ENCODE peak calls at places on chromosomes 12 and 14, in nine cellular contexts. Y is naive thymus-derived CD4-positive, alpha-beta T cell; X is T follicular helper cell; G is substantia nigra; U is GM10248; R is psoas muscle; M is epithelial cell of esophagus; P is myocyte; E is activated T-cell treated with anti-CD3 and anti-CD28 coated beads, Interleukin-2, amount 50 U/mL, for 72 hours. I is an unnamed sample.

GRCh38 chr14:67940476-67940875 is 120.9 kb downstream of the RAD51B start:
- DNase-seq in X (no peak), U (no peak), R (no peak), P (no peak), Y (no peak), M (no peak), E (no peak), G (no peak), I (peak)

GRCh38 chr12:32437095-32437515 is 37.7 kb downstream of the FGD4 start:
- DNase-seq in R (no peak), M (peak), X (no peak), G (no peak), U (no peak), E (no peak), P (no peak), Y (no peak), I (peak)

GRCh38 chr12:26185532-26186320 is 9.6 kb upstream of the SSPN start:
- DNase-seq in X (no peak), E (no peak), P (peak), U (no peak), Y (no peak), M (peak), R (no peak), G (no peak), I (peak)

GRCh38 chr12:93957180-93957579 is 191.2 kb upstream of the PLXNC1 start:
- DNase-seq in R (no peak), E (no peak), X (no peak), P (no peak), M (no peak), U (no peak), Y (no peak), G (peak), I (no peak)

GRCh38 chr12:120709976-120710804 is at the start of gene UNC119B:
- DNase-seq in Y (peak), U (peak), G (peak), P (peak), R (peak), E (peak), M (peak), X (peak), I (peak)

GRCh38 chr14:93914278-93914677 is 12.9 kb upstream of the FAM181A start:
- DNase-seq in E (peak), U (no peak), Y (no peak), X (no peak), M (no peak), R (peak), G (no peak), P (no peak), I (no peak)

GRCh38 chr12:100755186-100755585 is 39.4 kb upstream of the ANO4 start:
- DNase-seq in M (peak), P (no peak), X (no peak), E (no peak), U (no peak), Y (no peak), R (no peak), G (no peak), I (no peak)

GRCh38 chr14:37625597-37626595 is 30.5 kb downstream of the TTC6 start:
- DNase-seq in R (no peak), E (no peak), X (no peak), G (no peak), P (no peak), U (no peak), M (peak), Y (no peak), I (no peak)

GRCh38 chr12:53063708-53064612 is 14.1 kb downstream of the TNS2 start:
- DNase-seq in U (no peak), G (no peak), Y (no peak), M (no peak), R (peak), E (no peak), X (no peak), P (peak), I (no peak)

GRCh38 chr14:59829941-59830734 is 40.4 kb downstream of the RTN1 start:
- DNase-seq in R (no peak), X (no peak), G (no peak), M (no peak), U (no peak), E (no peak), P (peak), Y (no peak), I (peak)

GRCh38 chr12:15808250-15808971 is 19.2 kb upstream of the EPS8 start:
- DNase-seq in M (no peak), R (no peak), U (no peak), E (no peak), X (no peak), P (no peak), Y (no peak), G (no peak), I (no peak)

GRCh38 chr12:66187016-66187415 is 2.0 kb upstream of the IRAK3 start:
- DNase-seq in P (no peak), E (no peak), R (no peak), Y (no peak), M (no peak), U (no peak), G (no peak), X (no peak), I (no peak)

GRCh38 chr12:79006306-79006705 is 141.7 kb downstream of the SYT1 start:
- DNase-seq in Y (no peak), P (peak), G (no peak), E (no peak), U (no peak), R (no peak), X (no peak), M (peak), I (peak)

GRCh38 chr12:47383942-47384341 is 304.2 kb upstream of the AMIGO2 start:
- DNase-seq in X (no peak), P (peak), E (no peak), U (no peak), Y (no peak), G (no peak), R (no peak), M (peak), I (no peak)

GRCh38 chr14:28300356-28300755 is 466.2 kb upstream of the FOXG1 start:
- DNase-seq in R (no peak), U (no peak), P (no peak), E (no peak), X (no peak), Y (no peak), G (no peak), M (no peak), I (no peak)

GRCh38 chr14:101520621-101521305 is 40.5 kb upstream of the DIO3 start:
- DNase-seq in U (no peak), E (no peak), R (peak), Y (no peak), G (peak), X (no peak), M (no peak), P (no peak), I (peak)

GRCh38 chr14:95770777-95771176 is 56.9 kb upstream of the TCL1A start:
- DNase-seq in X (no peak), R (no peak), Y (no peak), P (peak), E (no peak), U (no peak), M (no peak), G (no peak), I (peak)

GRCh38 chr12:104152691-104153241 is 14.8 kb upstream of the NFYB start:
- DNase-seq in Y (no peak), G (no peak), U (no peak), E (no peak), M (no peak), R (no peak), P (no peak), X (no peak), I (no peak)

I was measured in MCF 10A.